ENCODE peak calls at places on chromosomes 13 and 19, in ten cellular contexts. One of them, this sample, is unnamed.

GRCh38 chr19:45645631-45646344 is 6.6 kb upstream of the EML2 start:
- DNase-seq in tibial nerve: no peak
- DNase-seq in fibroblast of the aortic adventitia: peak
- DNase-seq in right lobe of liver: peak
- DNase-seq in GM12865: peak
- DNase-seq in mucosa of descending colon: peak
- DNase-seq in lung: peak
- DNase-seq in AG09309: no peak
- DNase-seq in adrenal gland: peak
- DNase-seq in endothelial cell: peak
- DNase-seq in this sample: peak

GRCh38 chr19:53670345-53670744 is 38.5 kb downstream of the DPRX start:
- DNase-seq in tibial nerve: no peak
- DNase-seq in fibroblast of the aortic adventitia: no peak
- DNase-seq in right lobe of liver: no peak
- DNase-seq in GM12865: no peak
- DNase-seq in mucosa of descending colon: no peak
- DNase-seq in lung: no peak
- DNase-seq in AG09309: no peak
- DNase-seq in adrenal gland: no peak
- DNase-seq in endothelial cell: no peak
- DNase-seq in this sample: no peak

GRCh38 chr13:99218969-99219368 is 18.3 kb downstream of the UBAC2 start:
- DNase-seq in tibial nerve: no peak
- DNase-seq in fibroblast of the aortic adventitia: no peak
- DNase-seq in right lobe of liver: no peak
- DNase-seq in GM12865: peak
- DNase-seq in mucosa of descending colon: no peak
- DNase-seq in lung: no peak
- DNase-seq in AG09309: no peak
- DNase-seq in adrenal gland: no peak
- DNase-seq in endothelial cell: no peak
- DNase-seq in this sample: no peak

GRCh38 chr13:110119943-110120905 is 186.7 kb downstream of the COL4A1 start:
- DNase-seq in tibial nerve: no peak
- DNase-seq in fibroblast of the aortic adventitia: no peak
- DNase-seq in right lobe of liver: no peak
- DNase-seq in GM12865: no peak
- DNase-seq in mucosa of descending colon: no peak
- DNase-seq in lung: no peak
- DNase-seq in AG09309: no peak
- DNase-seq in adrenal gland: no peak
- DNase-seq in endothelial cell: no peak
- DNase-seq in this sample: no peak

GRCh38 chr13:48595330-48596127 is 58.2 kb upstream of the CYSLTR2 start:
- DNase-seq in tibial nerve: no peak
- DNase-seq in fibroblast of the aortic adventitia: peak
- DNase-seq in right lobe of liver: peak
- DNase-seq in GM12865: peak
- DNase-seq in mucosa of descending colon: peak
- DNase-seq in lung: peak
- DNase-seq in AG09309: peak
- DNase-seq in adrenal gland: peak
- DNase-seq in endothelial cell: peak
- DNase-seq in this sample: peak

GRCh38 chr13:30002577-30002976 is 152.2 kb upstream of the UBL3 start:
- DNase-seq in tibial nerve: no peak
- DNase-seq in fibroblast of the aortic adventitia: peak
- DNase-seq in right lobe of liver: no peak
- DNase-seq in GM12865: peak
- DNase-seq in mucosa of descending colon: no peak
- DNase-seq in lung: no peak
- DNase-seq in AG09309: peak
- DNase-seq in adrenal gland: no peak
- DNase-seq in endothelial cell: no peak
- DNase-seq in this sample: no peak

GRCh38 chr13:107866666-107867623 is 348.4 kb downstream of the LIG4 start:
- DNase-seq in tibial nerve: no peak
- DNase-seq in fibroblast of the aortic adventitia: peak
- DNase-seq in right lobe of liver: no peak
- DNase-seq in GM12865: no peak
- DNase-seq in mucosa of descending colon: no peak
- DNase-seq in lung: no peak
- DNase-seq in AG09309: no peak
- DNase-seq in adrenal gland: no peak
- DNase-seq in endothelial cell: peak
- DNase-seq in this sample: peak

GRCh38 chr13:84362777-84363176 is 480.5 kb upstream of the SLITRK1 start:
- DNase-seq in tibial nerve: no peak
- DNase-seq in fibroblast of the aortic adventitia: peak
- DNase-seq in right lobe of liver: no peak
- DNase-seq in GM12865: no peak
- DNase-seq in mucosa of descending colon: no peak
- DNase-seq in lung: no peak
- DNase-seq in AG09309: no peak
- DNase-seq in adrenal gland: no peak
- DNase-seq in endothelial cell: no peak
- DNase-seq in this sample: no peak

GRCh38 chr19:4556574-4557185 is 2.8 kb downstream of the SEMA6B start:
- DNase-seq in tibial nerve: no peak
- DNase-seq in fibroblast of the aortic adventitia: no peak
- DNase-seq in right lobe of liver: peak
- DNase-seq in GM12865: peak
- DNase-seq in mucosa of descending colon: peak
- DNase-seq in lung: no peak
- DNase-seq in AG09309: no peak
- DNase-seq in adrenal gland: peak
- DNase-seq in endothelial cell: no peak
- DNase-seq in this sample: peak

GRCh38 chr13:21475115-21475514 is 16.0 kb upstream of the ZDHHC20 start:
- DNase-seq in tibial nerve: no peak
- DNase-seq in fibroblast of the aortic adventitia: no peak
- DNase-seq in right lobe of liver: no peak
- DNase-seq in GM12865: no peak
- DNase-seq in mucosa of descending colon: no peak
- DNase-seq in lung: no peak
- DNase-seq in AG09309: no peak
- DNase-seq in adrenal gland: no peak
- DNase-seq in endothelial cell: no peak
- DNase-seq in this sample: no peak
- TF ChIP-seq CTCF in tibial nerve: no peak
- TF ChIP-seq CTCF in fibroblast of the aortic adventitia: no peak
- TF ChIP-seq CTCF in right lobe of liver: no peak
- TF ChIP-seq CTCF in GM12865: no peak
- TF ChIP-seq CTCF in mucosa of descending colon: no peak
- TF ChIP-seq CTCF in lung: no peak
- TF ChIP-seq CTCF in AG09309: no peak
- TF ChIP-seq CTCF in adrenal gland: no peak
- TF ChIP-seq CTCF in endothelial cell: no peak
- TF ChIP-seq CTCF in this sample: no peak

GRCh38 chr13:43981512-43982301 is 102.0 kb downstream of the LACC1 start:
- DNase-seq in tibial nerve: no peak
- DNase-seq in fibroblast of the aortic adventitia: no peak
- DNase-seq in right lobe of liver: no peak
- DNase-seq in GM12865: no peak
- DNase-seq in mucosa of descending colon: no peak
- DNase-seq in lung: no peak
- DNase-seq in AG09309: no peak
- DNase-seq in adrenal gland: no peak
- DNase-seq in endothelial cell: no peak
- DNase-seq in this sample: no peak

GRCh38 chr13:43986395-43986794 is 106.7 kb downstream of the LACC1 start:
- DNase-seq in tibial nerve: no peak
- DNase-seq in fibroblast of the aortic adventitia: no peak
- DNase-seq in right lobe of liver: no peak
- DNase-seq in GM12865: no peak
- DNase-seq in mucosa of descending colon: no peak
- DNase-seq in lung: no peak
- DNase-seq in AG09309: no peak
- DNase-seq in adrenal gland: no peak
- DNase-seq in endothelial cell: no peak
- DNase-seq in this sample: no peak

GRCh38 chr13:43983373-43983772 is 103.7 kb downstream of the LACC1 start:
- DNase-seq in tibial nerve: no peak
- DNase-seq in fibroblast of the aortic adventitia: no peak
- DNase-seq in right lobe of liver: no peak
- DNase-seq in GM12865: no peak
- DNase-seq in mucosa of descending colon: no peak
- DNase-seq in lung: no peak
- DNase-seq in AG09309: no peak
- DNase-seq in adrenal gland: no peak
- DNase-seq in endothelial cell: no peak
- DNase-seq in this sample: no peak

GRCh38 chr13:43985437-43986051 is 105.8 kb downstream of the LACC1 start:
- DNase-seq in tibial nerve: no peak
- DNase-seq in fibroblast of the aortic adventitia: no peak
- DNase-seq in right lobe of liver: no peak
- DNase-seq in GM12865: no peak
- DNase-seq in mucosa of descending colon: no peak
- DNase-seq in lung: no peak
- DNase-seq in AG09309: no peak
- DNase-seq in adrenal gland: no peak
- DNase-seq in endothelial cell: no peak
- DNase-seq in this sample: no peak

DNA sequence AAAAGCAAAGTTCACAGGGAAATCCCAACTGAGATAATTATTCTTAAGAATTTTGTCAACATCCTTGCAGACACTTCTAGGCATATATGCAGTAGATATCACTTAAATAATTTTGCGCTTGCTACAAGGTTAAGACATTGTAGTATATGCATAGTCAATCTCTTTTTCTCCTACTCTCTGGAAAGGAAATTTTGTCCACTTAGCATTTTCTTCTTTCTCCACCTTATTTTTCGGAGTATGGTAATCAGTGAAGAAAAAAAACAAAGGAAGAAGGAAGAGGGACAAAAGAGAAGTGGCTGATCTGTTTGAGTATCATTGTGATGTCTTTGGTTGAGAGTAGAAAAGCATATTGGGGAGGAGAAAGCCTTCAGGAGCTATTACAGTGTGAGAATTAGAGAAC is 104.6 kb downstream of the LACC1 start:
- DNase-seq in tibial nerve: no peak
- DNase-seq in fibroblast of the aortic adventitia: no peak
- DNase-seq in right lobe of liver: no peak
- DNase-seq in GM12865: no peak
- DNase-seq in mucosa of descending colon: no peak
- DNase-seq in lung: no peak
- DNase-seq in AG09309: no peak
- DNase-seq in adrenal gland: no peak
- DNase-seq in endothelial cell: no peak
- DNase-seq in this sample: no peak
- TF ChIP-seq CTCF in tibial nerve: no peak
- TF ChIP-seq CTCF in fibroblast of the aortic adventitia: no peak
- TF ChIP-seq CTCF in right lobe of liver: no peak
- TF ChIP-seq CTCF in GM12865: no peak
- TF ChIP-seq CTCF in mucosa of descending colon: no peak
- TF ChIP-seq CTCF in lung: no peak
- TF ChIP-seq CTCF in AG09309: no peak
- TF ChIP-seq CTCF in adrenal gland: no peak
- TF ChIP-seq CTCF in endothelial cell: no peak
- TF ChIP-seq CTCF in this sample: no peak

GRCh38 chr19:38642176-38642575 is 5.3 kb upstream of the ACTN4 start:
- DNase-seq in tibial nerve: no peak
- DNase-seq in fibroblast of the aortic adventitia: no peak
- DNase-seq in right lobe of liver: no peak
- DNase-seq in GM12865: no peak
- DNase-seq in mucosa of descending colon: no peak
- DNase-seq in lung: no peak
- DNase-seq in AG09309: no peak
- DNase-seq in adrenal gland: no peak
- DNase-seq in endothelial cell: no peak
- DNase-seq in this sample: no peak

GRCh38 chr19:38644719-38645118 is 2.7 kb upstream of the ACTN4 start:
- DNase-seq in tibial nerve: no peak
- DNase-seq in fibroblast of the aortic adventitia: no peak
- DNase-seq in right lobe of liver: no peak
- DNase-seq in GM12865: no peak
- DNase-seq in mucosa of descending colon: peak
- DNase-seq in lung: no peak
- DNase-seq in AG09309: no peak
- DNase-seq in adrenal gland: no peak
- DNase-seq in endothelial cell: no peak
- DNase-seq in this sample: no peak

GRCh38 chr19:38638461-38638860 is 9.0 kb upstream of the ACTN4 start:
- DNase-seq in tibial nerve: no peak
- DNase-seq in fibroblast of the aortic adventitia: no peak
- DNase-seq in right lobe of liver: no peak
- DNase-seq in GM12865: no peak
- DNase-seq in mucosa of descending colon: no peak
- DNase-seq in lung: no peak
- DNase-seq in AG09309: no peak
- DNase-seq in adrenal gland: no peak
- DNase-seq in endothelial cell: no peak
- DNase-seq in this sample: no peak

GRCh38 chr19:38639679-38640078 is 7.8 kb upstream of the ACTN4 start:
- DNase-seq in tibial nerve: no peak
- DNase-seq in fibroblast of the aortic adventitia: no peak
- DNase-seq in right lobe of liver: no peak
- DNase-seq in GM12865: no peak
- DNase-seq in mucosa of descending colon: no peak
- DNase-seq in lung: no peak
- DNase-seq in AG09309: no peak
- DNase-seq in adrenal gland: no peak
- DNase-seq in endothelial cell: no peak
- DNase-seq in this sample: no peak

GRCh38 chr19:38640368-38640767 is 7.1 kb upstream of the ACTN4 start:
- DNase-seq in tibial nerve: no peak
- DNase-seq in fibroblast of the aortic adventitia: no peak
- DNase-seq in right lobe of liver: no peak
- DNase-seq in GM12865: no peak
- DNase-seq in mucosa of descending colon: no peak
- DNase-seq in lung: no peak
- DNase-seq in AG09309: no peak
- DNase-seq in adrenal gland: no peak
- DNase-seq in endothelial cell: peak
- DNase-seq in this sample: no peak
- TF ChIP-seq CTCF in tibial nerve: no peak
- TF ChIP-seq CTCF in fibroblast of the aortic adventitia: no peak
- TF ChIP-seq CTCF in right lobe of liver: no peak
- TF ChIP-seq CTCF in GM12865: no peak
- TF ChIP-seq CTCF in mucosa of descending colon: no peak
- TF ChIP-seq CTCF in lung: no peak
- TF ChIP-seq CTCF in AG09309: no peak
- TF ChIP-seq CTCF in adrenal gland: no peak
- TF ChIP-seq CTCF in endothelial cell: no peak
- TF ChIP-seq CTCF in this sample: no peak

GRCh38 chr13:91185294-91185863 is 162.1 kb upstream of the MIR17HG start:
- DNase-seq in tibial nerve: no peak
- DNase-seq in fibroblast of the aortic adventitia: peak
- DNase-seq in right lobe of liver: no peak
- DNase-seq in GM12865: no peak
- DNase-seq in mucosa of descending colon: no peak
- DNase-seq in lung: no peak
- DNase-seq in AG09309: no peak
- DNase-seq in adrenal gland: no peak
- DNase-seq in endothelial cell: no peak
- DNase-seq in this sample: no peak
- TF ChIP-seq CTCF in tibial nerve: peak
- TF ChIP-seq CTCF in fibroblast of the aortic adventitia: no peak
- TF ChIP-seq CTCF in right lobe of liver: peak
- TF ChIP-seq CTCF in GM12865: no peak
- TF ChIP-seq CTCF in mucosa of descending colon: no peak
- TF ChIP-seq CTCF in lung: no peak
- TF ChIP-seq CTCF in AG09309: no peak
- TF ChIP-seq CTCF in adrenal gland: no peak
- TF ChIP-seq CTCF in endothelial cell: no peak
- TF ChIP-seq CTCF in this sample: no peak

This sample was measured in GM13976.